ENCODE peak calls at places on chromosomes 16 and 17, in seven cellular contexts. K is GM04504; G is stimulated activated CD8-positive, alpha-beta memory T cell treated with anti-CD3 and anti-CD28 coated beads, Interleukin-7, amount 100 ng/mL, for 24 hours; T is T-helper 9 cell; L is fibroblast of gingiva; C is HTR-8/SVneo; M is activated gamma-delta T cell treated with Interleukin-2 at 50 U/mL for 16 hours. I is an unnamed sample.

GRCh38 chr16:55543470-55543869 is 23.0 kb upstream of the CAPNS2 start:
- DNase-seq in G (no peak), M (no peak), T (no peak), L (peak), C (peak), K (no peak), I (no peak)

GRCh38 chr16:82609140-82609539 is 17.6 kb upstream of the CDH13 start:
- DNase-seq in C (no peak), K (no peak), M (no peak), T (no peak), G (no peak), L (no peak), I (no peak)

GRCh38 chr16:2810651-2811050 is 6.4 kb upstream of the PRSS21 start:
- DNase-seq in M (no peak), T (no peak), L (no peak), C (no peak), G (no peak), K (no peak), I (no peak)

GRCh38 chr17:58666858-58667267 is 25.0 kb downstream of the TEX14 start:
- DNase-seq in G (no peak), K (no peak), T (peak), C (no peak), L (peak), M (no peak), I (no peak)

GRCh38 chr17:17254026-17254425 is 17.1 kb upstream of the FLCN start:
- DNase-seq in T (no peak), L (peak), G (no peak), K (no peak), C (no peak), M (no peak), I (no peak)

GRCh38 chr16:57071840-57072541 is 20.4 kb upstream of the CPNE2 start:
- DNase-seq in M (no peak), G (no peak), C (no peak), T (no peak), K (no peak), L (no peak), I (no peak)

GRCh38 chr16:85593503-85594195 is 19.5 kb upstream of the GSE1 start:
- DNase-seq in C (no peak), M (no peak), K (no peak), L (no peak), G (no peak), T (no peak), I (no peak)

GRCh38 chr16:82059161-82059982 is 24.3 kb downstream of the HSD17B2 start:
- DNase-seq in M (no peak), L (peak), K (no peak), G (no peak), C (no peak), T (no peak), I (no peak)

GRCh38 chr16:75415169-75415908 is 18.0 kb downstream of the CFDP1 start:
- DNase-seq in M (no peak), L (no peak), C (no peak), G (no peak), T (no peak), K (no peak), I (no peak)

GRCh38 chr16:72927199-72928088 is 120.5 kb downstream of the ZFHX3 start:
- DNase-seq in L (peak), G (no peak), C (peak), K (peak), T (no peak), M (no peak), I (no peak)

GRCh38 chr16:22664561-22664997 is 149.4 kb upstream of the HS3ST2 start:
- DNase-seq in M (no peak), K (no peak), T (no peak), L (no peak), C (no peak), G (no peak), I (no peak)

GRCh38 chr17:37693328-37693727 is 50.1 kb upstream of the DDX52 start:
- DNase-seq in T (no peak), L (no peak), C (no peak), G (no peak), M (no peak), K (no peak), I (no peak)

GRCh38 chr16:11990672-11991390 is 14.3 kb downstream of the SNX29 start:
- DNase-seq in L (no peak), G (no peak), M (no peak), K (no peak), T (no peak), C (no peak), I (no peak)

GRCh38 chr16:75019007-75019406 is 20.2 kb downstream of the ZNRF1 start:
- DNase-seq in K (no peak), C (no peak), T (no peak), G (no peak), L (no peak), M (no peak), I (no peak)

I was measured in activated CD8-positive, alpha-beta memory T cell treated with anti-CD3 and anti-CD28 coated beads for 1 hour.